ENCODE peak calls at places on chromosomes 5 and 9, in seven cellular contexts. One of them, this sample, is unnamed.

GRCh38 chr9:100379862-100380261 is 27.1 kb upstream of the TEX10 start:
- DNase-seq in CD8-positive, alpha-beta T cell: no peak
- DNase-seq in retinal pigment epithelial cell: peak
- DNase-seq in hypothalamus: no peak
- DNase-seq in PC-9: no peak
- DNase-seq in activated effector memory CD4-positive, alpha-beta T cell treated with Interleukin-2 at 50 U/mL for 16 hours: no peak
- DNase-seq in AG10803: peak
- DNase-seq in this sample: no peak

GRCh38 chr9:123329329-123329955 is 26.6 kb upstream of the CRB2 start:
- DNase-seq in CD8-positive, alpha-beta T cell: no peak
- DNase-seq in retinal pigment epithelial cell: no peak
- DNase-seq in hypothalamus: no peak
- DNase-seq in PC-9: peak
- DNase-seq in activated effector memory CD4-positive, alpha-beta T cell treated with Interleukin-2 at 50 U/mL for 16 hours: no peak
- DNase-seq in AG10803: peak
- DNase-seq in this sample: no peak

GRCh38 chr9:131976157-131976740 is 103.4 kb downstream of the MED27 start:
- DNase-seq in CD8-positive, alpha-beta T cell: no peak
- DNase-seq in retinal pigment epithelial cell: no peak
- DNase-seq in hypothalamus: no peak
- DNase-seq in PC-9: no peak
- DNase-seq in activated effector memory CD4-positive, alpha-beta T cell treated with Interleukin-2 at 50 U/mL for 16 hours: no peak
- DNase-seq in AG10803: no peak
- DNase-seq in this sample: no peak

GRCh38 chr5:90366972-90367371 is 42.6 kb downstream of the CETN3 start:
- DNase-seq in CD8-positive, alpha-beta T cell: no peak
- DNase-seq in retinal pigment epithelial cell: no peak
- DNase-seq in hypothalamus: no peak
- DNase-seq in PC-9: no peak
- DNase-seq in activated effector memory CD4-positive, alpha-beta T cell treated with Interleukin-2 at 50 U/mL for 16 hours: no peak
- DNase-seq in AG10803: no peak
- DNase-seq in this sample: no peak

GRCh38 chr5:31583129-31583528 is 51.0 kb downstream of the C5orf22 start:
- DNase-seq in CD8-positive, alpha-beta T cell: no peak
- DNase-seq in retinal pigment epithelial cell: no peak
- DNase-seq in hypothalamus: no peak
- DNase-seq in PC-9: no peak
- DNase-seq in activated effector memory CD4-positive, alpha-beta T cell treated with Interleukin-2 at 50 U/mL for 16 hours: no peak
- DNase-seq in AG10803: no peak
- DNase-seq in this sample: no peak

GRCh38 chr9:92438900-92439526 is 14.7 kb upstream of the OMD start:
- DNase-seq in CD8-positive, alpha-beta T cell: no peak
- DNase-seq in retinal pigment epithelial cell: no peak
- DNase-seq in hypothalamus: no peak
- DNase-seq in PC-9: no peak
- DNase-seq in activated effector memory CD4-positive, alpha-beta T cell treated with Interleukin-2 at 50 U/mL for 16 hours: no peak
- DNase-seq in AG10803: peak
- DNase-seq in this sample: no peak

GRCh38 chr9:116141864-116142561 is 11.6 kb upstream of the PAPPA start:
- DNase-seq in CD8-positive, alpha-beta T cell: no peak
- DNase-seq in retinal pigment epithelial cell: no peak
- DNase-seq in hypothalamus: no peak
- DNase-seq in PC-9: no peak
- DNase-seq in activated effector memory CD4-positive, alpha-beta T cell treated with Interleukin-2 at 50 U/mL for 16 hours: no peak
- DNase-seq in AG10803: peak
- DNase-seq in this sample: no peak

GRCh38 chr5:96661841-96662724 is at the start of gene CAST:
- DNase-seq in CD8-positive, alpha-beta T cell: peak
- DNase-seq in retinal pigment epithelial cell: no peak
- DNase-seq in hypothalamus: peak
- DNase-seq in PC-9: peak
- DNase-seq in activated effector memory CD4-positive, alpha-beta T cell treated with Interleukin-2 at 50 U/mL for 16 hours: peak
- DNase-seq in AG10803: peak
- DNase-seq in this sample: peak

GRCh38 chr9:106482733-106483132 is 380.2 kb upstream of the ZNF462 start:
- DNase-seq in CD8-positive, alpha-beta T cell: no peak
- DNase-seq in retinal pigment epithelial cell: no peak
- DNase-seq in hypothalamus: no peak
- DNase-seq in PC-9: no peak
- DNase-seq in activated effector memory CD4-positive, alpha-beta T cell treated with Interleukin-2 at 50 U/mL for 16 hours: no peak
- DNase-seq in AG10803: peak
- DNase-seq in this sample: no peak

GRCh38 chr5:176530983-176531901 is 6.0 kb downstream of the RNF44 start:
- DNase-seq in CD8-positive, alpha-beta T cell: no peak
- DNase-seq in retinal pigment epithelial cell: no peak
- DNase-seq in hypothalamus: peak
- DNase-seq in PC-9: no peak
- DNase-seq in activated effector memory CD4-positive, alpha-beta T cell treated with Interleukin-2 at 50 U/mL for 16 hours: no peak
- DNase-seq in AG10803: no peak
- DNase-seq in this sample: no peak

GRCh38 chr5:36079200-36079761 is 12.6 kb upstream of the UGT3A2 start:
- DNase-seq in CD8-positive, alpha-beta T cell: no peak
- DNase-seq in retinal pigment epithelial cell: no peak
- DNase-seq in hypothalamus: no peak
- DNase-seq in PC-9: peak
- DNase-seq in activated effector memory CD4-positive, alpha-beta T cell treated with Interleukin-2 at 50 U/mL for 16 hours: no peak
- DNase-seq in AG10803: peak
- DNase-seq in this sample: no peak

GRCh38 chr9:89891221-89892052 is 286.6 kb downstream of the GADD45G start:
- DNase-seq in CD8-positive, alpha-beta T cell: no peak
- DNase-seq in retinal pigment epithelial cell: no peak
- DNase-seq in hypothalamus: peak
- DNase-seq in PC-9: no peak
- DNase-seq in activated effector memory CD4-positive, alpha-beta T cell treated with Interleukin-2 at 50 U/mL for 16 hours: no peak
- DNase-seq in AG10803: peak
- DNase-seq in this sample: no peak